ENCODE peak calls at places on chromosome 1, in eight cellular contexts. Y, V, S, X, M, I, Q and E are unnamed samples.
A peak's percentile ranks its signal among the peaks of the same experiment; 100 is the strongest.

GRCh38 chr1:24151175-24151533 is 8.2 kb upstream of the IL22RA1 start:
- DNase-seq in Q (no peak), V (no peak), X (no peak), S (peak; percentile 20), Y (no peak), M (no peak), I (no peak), E (no peak)

GRCh38 chr1:99850458-99850974 is 355 bp downstream of the AGL start:
- DNase-seq in Y (no peak), I (no peak), S (no peak), X (no peak), M (no peak), V (no peak), Q (no peak), E (no peak)

GRCh38 chr1:94792473-94792875 is 27.7 kb upstream of the SLC44A3 start:
- DNase-seq in I (no peak), S (no peak), Y (no peak), M (no peak), X (no peak), Q (peak; percentile 90), V (no peak), E (peak; percentile 68)

GRCh38 chr1:21573971-21574458 is 64.8 kb downstream of the ALPL start:
- DNase-seq in V (peak; percentile 50), X (peak; percentile 67), S (peak; percentile 95), I (peak; percentile 72), Q (peak; percentile 95), M (peak; percentile 34), Y (no peak), E (peak; percentile 70)

GRCh38 chr1:147808025-147808424 is 47.6 kb upstream of the GJA5 start:
- DNase-seq in Q (peak; percentile 39), X (no peak), M (no peak), Y (no peak), V (no peak), I (no peak), S (no peak), E (no peak)

GRCh38 chr1:228471762-228472398 is 15.3 kb upstream of the RNF187 start:
- DNase-seq in X (no peak), Q (peak; percentile 74), Y (no peak), V (no peak), M (peak; percentile 36), I (peak; percentile 51), S (peak; percentile 27), E (no peak)

GRCh38 chr1:50084389-50084788 is 24.3 kb upstream of the ELAVL4 start:
- DNase-seq in Y (no peak), S (no peak), X (no peak), Q (no peak), I (no peak), V (no peak), M (no peak), E (no peak)

GRCh38 chr1:167805041-167805556 is 83.3 kb downstream of the MPZL1 start:
- DNase-seq in Q (no peak), I (no peak), Y (peak; percentile 6), M (peak; percentile 59), V (no peak), S (no peak), X (no peak), E (no peak)

GRCh38 chr1:82517586-82517985 is 716.9 kb downstream of the ADGRL2 start:
- DNase-seq in Q (peak; percentile 29), I (peak; percentile 2), X (peak; percentile 2), S (no peak), V (no peak), Y (no peak), M (no peak), E (peak; percentile 54)

GRCh38 chr1:161068306-161069200 is 1.1 kb downstream of the ARHGAP30 start:
- DNase-seq in M (peak; percentile 80), Q (no peak), I (no peak), S (no peak), V (no peak), X (no peak), Y (peak; percentile 77), E (no peak)

GRCh38 chr1:84936116-84936810 is 43.3 kb upstream of the LPAR3 start:
- DNase-seq in S (peak; percentile 61), M (peak; percentile 13), I (peak; percentile 64), Q (peak; percentile 82), V (no peak), Y (peak; percentile 16), X (peak; percentile 39), E (peak; percentile 50)

GRCh38 chr1:159925713-159926066 is 383 bp upstream of the TAGLN2 start:
- DNase-seq in I (peak; percentile 55), Q (no peak), Y (no peak), V (no peak), X (no peak), M (peak; percentile 69), S (no peak), E (no peak)

GRCh38 chr1:93591833-93592635 is 89.6 kb downstream of the BCAR3 start:
- DNase-seq in Q (no peak), V (no peak), X (no peak), S (peak; percentile 88), M (peak; percentile 36), I (no peak), Y (no peak), E (no peak)

GRCh38 chr1:15337656-15338402 is 71.9 kb upstream of the EFHD2 start:
- DNase-seq in I (peak; percentile 83), X (peak; percentile 86), Y (no peak), M (no peak), S (no peak), V (peak; percentile 57), Q (peak; percentile 90), E (peak; percentile 82)

GRCh38 chr1:94755675-94756074 is 64.5 kb upstream of the SLC44A3 start:
- DNase-seq in M (no peak), V (peak; percentile 89), Q (peak; percentile 93), I (peak; percentile 65), S (no peak), X (peak; percentile 97), Y (no peak), E (peak; percentile 87)

GRCh38 chr1:47179023-47179987 is 10.5 kb downstream of the PDZK1IP1 start:
- DNase-seq in Y (peak; percentile 54), S (peak; percentile 92), M (peak; percentile 82), I (peak; percentile 90), V (peak; percentile 71), Q (peak; percentile 97), X (peak; percentile 82), E (peak; percentile 92)

GRCh38 chr1:84370831-84371394 is 27.4 kb upstream of the DNASE2B start:
- DNase-seq in V (no peak), Q (peak; percentile 86), Y (no peak), X (peak; percentile 79), S (no peak), M (no peak), I (peak; percentile 22), E (peak; percentile 84)

GRCh38 chr1:31712625-31713024 is 8.8 kb upstream of the COL16A1 start:
- DNase-seq in I (peak; percentile 75), Q (peak; percentile 92), V (peak; percentile 79), Y (no peak), S (no peak), X (peak; percentile 96), M (no peak), E (peak; percentile 79)